ENCODE peak calls at places on chromosome 17, in six cellular contexts. U, O, P, C, F and Z are unnamed samples.

GRCh38 chr17:59618894-59619312 is 792 bp upstream of the CLTC start:
- DNase-seq in O (no peak), C (peak), P (no peak), F (no peak), U (no peak), Z (no peak)

GRCh38 chr17:81150379-81151038 is 14.8 kb upstream of the PVALEF start:
- DNase-seq in U (peak), F (no peak), C (no peak), O (peak), P (no peak), Z (peak)

GRCh38 chr17:81898029-81898866 is 3.8 kb upstream of the NPB start:
- DNase-seq in C (no peak), O (no peak), U (no peak), F (peak), P (no peak), Z (no peak)

GRCh38 chr17:64448665-64449512 is at the start of gene MILR1:
- DNase-seq in P (no peak), U (no peak), O (no peak), C (no peak), F (peak), Z (no peak)

GRCh38 chr17:77749316-77749715 is 209.2 kb upstream of the TNRC6C start:
- DNase-seq in O (no peak), C (no peak), P (no peak), U (peak), F (no peak), Z (peak)

GRCh38 chr17:700504-701094 is 14.0 kb downstream of the VPS53 start:
- DNase-seq in O (no peak), P (no peak), C (peak), F (peak), U (no peak), Z (no peak)

GRCh38 chr17:81834831-81835267 is at the start of gene PPP1R27:
- DNase-seq in O (no peak), F (no peak), U (no peak), P (no peak), C (no peak), Z (no peak)

GRCh38 chr17:74431568-74432483 is at the start of gene GPRC5C:
- DNase-seq in C (peak), P (no peak), U (peak), F (peak), O (peak), Z (no peak)

GRCh38 chr17:19713462-19713861 is 2.9 kb downstream of the SLC47A2 start:
- DNase-seq in C (no peak), F (no peak), P (no peak), U (no peak), O (no peak), Z (peak)

GRCh38 chr17:73855933-73856332 is 211.7 kb upstream of the SDK2 start:
- DNase-seq in U (no peak), C (no peak), P (no peak), F (no peak), O (no peak), Z (no peak)

GRCh38 chr17:7007143-7007542 is 5.3 kb upstream of the RNASEK start:
- DNase-seq in F (no peak), C (no peak), P (no peak), U (no peak), O (no peak), Z (no peak)

GRCh38 chr17:27207073-27207511 is 86.8 kb upstream of the WSB1 start:
- DNase-seq in C (no peak), U (no peak), O (no peak), F (peak), P (no peak), Z (no peak)

GRCh38 chr17:60901806-60902205 is 224.2 kb downstream of the BCAS3 start:
- DNase-seq in U (no peak), P (no peak), O (no peak), C (no peak), F (peak), Z (no peak)
- H3K4me3 ChIP-seq in U (no peak), P (no peak), O (no peak), C (no peak), F (no peak), Z (peak)

GRCh38 chr17:16492613-16493290 is 759 bp upstream of the LRRC75A start:
- DNase-seq in C (no peak), P (no peak), U (no peak), F (no peak), O (no peak), Z (no peak)
- H3K4me3 ChIP-seq in C (peak), P (peak), U (peak), F (no peak), O (peak), Z (peak)

GRCh38 chr17:8314797-8315739 is 5.0 kb downstream of the ARHGEF15 start:
- DNase-seq in O (no peak), U (no peak), P (no peak), C (peak), F (no peak), Z (no peak)
- H3K4me3 ChIP-seq in O (no peak), U (no peak), P (no peak), C (peak), F (no peak), Z (no peak)

DNA sequence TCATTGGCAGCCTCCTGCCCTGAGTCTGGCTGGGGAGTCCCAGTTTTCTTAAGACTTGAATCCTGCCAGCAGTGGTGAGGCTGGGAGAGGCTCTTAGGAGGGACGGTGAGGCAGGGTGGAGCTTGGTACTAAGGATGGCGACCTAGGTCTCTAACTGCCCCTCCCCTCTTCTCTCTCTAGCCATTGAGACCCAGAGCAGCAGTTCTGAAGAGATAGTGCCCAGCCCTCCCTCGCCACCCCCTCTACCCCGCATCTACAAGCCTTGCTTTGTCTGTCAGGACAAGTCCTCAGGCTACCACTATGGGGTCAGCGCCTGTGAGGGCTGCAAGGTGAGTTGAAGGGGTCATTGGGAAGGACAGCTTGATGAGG is 16.4 kb downstream of the GJD3 start:
- DNase-seq in U (no peak), C (no peak), F (no peak), P (no peak), O (no peak), Z (no peak)
- H3K4me3 ChIP-seq in U (no peak), C (no peak), F (no peak), P (no peak), O (no peak), Z (no peak)

GRCh38 chr17:48727415-48728175 is 955 bp downstream of the HOXB13 start:
- DNase-seq in P (no peak), C (no peak), F (no peak), U (no peak), O (no peak), Z (no peak)

GRCh38 chr17:48729335-48730239 is 1.0 kb upstream of the HOXB13 start:
- DNase-seq in P (peak), O (no peak), U (no peak), C (no peak), F (no peak), Z (no peak)

GRCh38 chr17:48730240-48730550 is 1.6 kb upstream of the HOXB13 start:
- DNase-seq in F (no peak), O (no peak), P (no peak), U (no peak), C (no peak), Z (no peak)

GRCh38 chr17:48726916-48727286 is 1.6 kb downstream of the HOXB13 start:
- DNase-seq in C (no peak), P (no peak), U (no peak), O (no peak), F (no peak), Z (no peak)

GRCh38 chr17:48728232-48729231 is at the start of gene HOXB13:
- DNase-seq in P (peak), O (no peak), U (no peak), F (peak), C (peak), Z (no peak)
- H3K4me3 ChIP-seq in P (peak), O (no peak), U (no peak), F (no peak), C (peak), Z (peak)